ENCODE peak calls at places on chromosomes 2 and 18, in seven cellular contexts. Q is HCEC 1CT; B is activated T-cell treated with anti-CD3 and anti-CD28 coated beads, Interleukin-2, amount 50 U/mL, for 72 hours; A is RPMI8226; D is stimulated activated CD8-positive, alpha-beta memory T cell treated with anti-CD3 and anti-CD28 coated beads, Interleukin-15, amount 100 ng/mL, for 24 hours; P is tibial artery; X is iris pigment epithelial cell. I is an unnamed sample.

GRCh38 chr2:240800241-240800640 is 19.8 kb downstream of the KIF1A start:
- DNase-seq in Q (no peak), B (no peak), A (no peak), D (no peak), P (peak; percentile 57), X (peak; percentile 12), I (peak; percentile 7)

GRCh38 chr2:71798266-71799012 is 345.1 kb downstream of the DYSF start:
- DNase-seq in Q (peak; percentile 22), B (peak; percentile 33), A (peak; percentile 68), D (no peak), P (peak; percentile 67), X (peak; percentile 35), I (no peak)

GRCh38 chr2:207594245-207594644 is 30.9 kb downstream of the METTL21A start:
- DNase-seq in Q (no peak), B (no peak), A (no peak), D (no peak), P (no peak), X (no peak), I (no peak)

GRCh38 chr2:35114765-35115164 is 1240.8 kb upstream of the CRIM1 start:
- DNase-seq in Q (no peak), B (no peak), A (peak; percentile 39), D (no peak), P (no peak), X (no peak), I (peak; percentile 25)

GRCh38 chr18:45054595-45054994 is 373.9 kb downstream of the SETBP1 start:
- DNase-seq in Q (no peak), B (no peak), A (no peak), D (no peak), P (no peak), X (no peak), I (no peak)

GRCh38 chr2:200300650-200301314 is 5.7 kb upstream of the SPATS2L start:
- DNase-seq in Q (peak; percentile 53), B (no peak), A (no peak), D (no peak), P (no peak), X (peak; percentile 91), I (no peak)

GRCh38 chr2:162928356-162928755 is 89.8 kb upstream of the KCNH7 start:
- DNase-seq in Q (peak; percentile 36), B (no peak), A (no peak), D (no peak), P (no peak), X (no peak), I (no peak)

GRCh38 chr18:78920436-78921138 is 59.0 kb upstream of the SALL3 start:
- DNase-seq in Q (no peak), B (no peak), A (no peak), D (no peak), P (no peak), X (no peak), I (no peak)

GRCh38 chr18:5317186-5317585 is 21.7 kb upstream of the ZBTB14 start:
- DNase-seq in Q (no peak), B (no peak), A (no peak), D (no peak), P (no peak), X (peak; percentile 12), I (no peak)

GRCh38 chr2:213232649-213233437 is 51.4 kb upstream of the SPAG16 start:
- DNase-seq in Q (no peak), B (peak; percentile 29), A (no peak), D (no peak), P (no peak), X (peak; percentile 77), I (no peak)

GRCh38 chr2:98835831-98836385 is 100.1 kb downstream of the CRACDL start:
- DNase-seq in Q (no peak), B (no peak), A (no peak), D (no peak), P (no peak), X (no peak), I (no peak)

GRCh38 chr2:48232351-48232750 is 297.6 kb upstream of the STON1 start:
- DNase-seq in Q (no peak), B (no peak), A (no peak), D (no peak), P (no peak), X (no peak), I (no peak)

GRCh38 chr2:114714316-114714715 is 271.9 kb downstream of the DPP10 start:
- DNase-seq in Q (no peak), B (no peak), A (no peak), D (no peak), P (no peak), X (no peak), I (no peak)

GRCh38 chr2:84057917-84058316 is 401.2 kb downstream of the SUCLG1 start:
- DNase-seq in Q (no peak), B (no peak), A (no peak), D (no peak), P (no peak), X (no peak), I (no peak)

GRCh38 chr18:36831139-36831538 is 2.2 kb downstream of the KIAA1328 start:
- DNase-seq in Q (peak; percentile 62), B (no peak), A (no peak), D (no peak), P (no peak), X (peak; percentile 69), I (no peak)

GRCh38 chr2:225076125-225076524 is 33.9 kb upstream of the DOCK10 start:
- DNase-seq in Q (no peak), B (no peak), A (no peak), D (no peak), P (no peak), X (no peak), I (no peak)

GRCh38 chr2:16103614-16104344 is 163.4 kb downstream of the MYCN start:
- DNase-seq in Q (no peak), B (no peak), A (no peak), D (no peak), P (no peak), X (no peak), I (no peak)

GRCh38 chr2:201158111-201158929 is 24.6 kb upstream of the CASP10 start:
- DNase-seq in Q (peak; percentile 73), B (peak; percentile 34), A (peak; percentile 80), D (no peak), P (peak; percentile 78), X (peak; percentile 79), I (peak; percentile 72)

GRCh38 chr2:215784371-215784783 is 229.0 kb downstream of the MREG start:
- DNase-seq in Q (peak; percentile 88), B (no peak), A (no peak), D (no peak), P (no peak), X (peak; percentile 55), I (no peak)

GRCh38 chr2:127387655-127388422 is at the start of gene MAP3K2:
- DNase-seq in Q (peak; percentile 92), B (peak; percentile 95), A (peak; percentile 96), D (peak; percentile 99), P (peak; percentile 97), X (peak; percentile 90), I (peak; percentile 100)

I was measured in D341Med.